ENCODE peak calls at places on chromosomes 13 and 19, in eight cellular contexts. One of them, this sample, is unnamed.

GRCh38 chr19:40398417-40399056 is 8.6 kb upstream of the HIPK4 start:
- DNase-seq in iPS DF 6.9: peak; percentile 82
- DNase-seq in A673: no peak
- DNase-seq in fibroblast of lung: peak; percentile 55
- DNase-seq in cardiac muscle cell: peak; percentile 38
- DNase-seq in Peyer's patch: peak; percentile 79
- DNase-seq in IMR-90: no peak
- DNase-seq in CD4-positive, alpha-beta T cell: peak; percentile 59
- DNase-seq in this sample: no peak

GRCh38 chr19:35555301-35556005 is 8.0 kb downstream of the ATP4A start:
- DNase-seq in iPS DF 6.9: no peak
- DNase-seq in A673: no peak
- DNase-seq in fibroblast of lung: peak; percentile 22
- DNase-seq in cardiac muscle cell: peak; percentile 23
- DNase-seq in Peyer's patch: no peak
- DNase-seq in IMR-90: peak; percentile 35
- DNase-seq in CD4-positive, alpha-beta T cell: no peak
- DNase-seq in this sample: peak; percentile 75

GRCh38 chr13:40547545-40548322 is 118.7 kb downstream of the FOXO1 start:
- DNase-seq in iPS DF 6.9: no peak
- DNase-seq in A673: no peak
- DNase-seq in fibroblast of lung: no peak
- DNase-seq in cardiac muscle cell: no peak
- DNase-seq in Peyer's patch: no peak
- DNase-seq in IMR-90: no peak
- DNase-seq in CD4-positive, alpha-beta T cell: no peak
- DNase-seq in this sample: no peak

GRCh38 chr13:43830481-43830873 is 43.7 kb upstream of the ENOX1 start:
- DNase-seq in iPS DF 6.9: no peak
- DNase-seq in A673: no peak
- DNase-seq in fibroblast of lung: peak; percentile 83
- DNase-seq in cardiac muscle cell: no peak
- DNase-seq in Peyer's patch: no peak
- DNase-seq in IMR-90: peak; percentile 79
- DNase-seq in CD4-positive, alpha-beta T cell: no peak
- DNase-seq in this sample: no peak

GRCh38 chr13:47146991-47147783 is 250.3 kb upstream of the HTR2A start:
- DNase-seq in iPS DF 6.9: no peak
- DNase-seq in A673: no peak
- DNase-seq in fibroblast of lung: no peak
- DNase-seq in cardiac muscle cell: no peak
- DNase-seq in Peyer's patch: no peak
- DNase-seq in IMR-90: no peak
- DNase-seq in CD4-positive, alpha-beta T cell: no peak
- DNase-seq in this sample: no peak

GRCh38 chr13:96899946-96900345 is 94.3 kb downstream of the OXGR1 start:
- DNase-seq in iPS DF 6.9: no peak
- DNase-seq in A673: no peak
- DNase-seq in fibroblast of lung: no peak
- DNase-seq in cardiac muscle cell: no peak
- DNase-seq in Peyer's patch: no peak
- DNase-seq in IMR-90: no peak
- DNase-seq in CD4-positive, alpha-beta T cell: no peak
- DNase-seq in this sample: no peak

GRCh38 chr13:72198042-72198441 is 331.0 kb upstream of the DACH1 start:
- DNase-seq in iPS DF 6.9: no peak
- DNase-seq in A673: no peak
- DNase-seq in fibroblast of lung: no peak
- DNase-seq in cardiac muscle cell: no peak
- DNase-seq in Peyer's patch: no peak
- DNase-seq in IMR-90: no peak
- DNase-seq in CD4-positive, alpha-beta T cell: no peak
- DNase-seq in this sample: no peak

GRCh38 chr19:34118879-34119748 is 53.2 kb upstream of the LSM14A start:
- DNase-seq in iPS DF 6.9: no peak
- DNase-seq in A673: peak; percentile 30
- DNase-seq in fibroblast of lung: no peak
- DNase-seq in cardiac muscle cell: no peak
- DNase-seq in Peyer's patch: no peak
- DNase-seq in IMR-90: no peak
- DNase-seq in CD4-positive, alpha-beta T cell: no peak
- DNase-seq in this sample: no peak

GRCh38 chr19:5017235-5017634 is 48.3 kb downstream of the KDM4B start:
- DNase-seq in iPS DF 6.9: no peak
- DNase-seq in A673: no peak
- DNase-seq in fibroblast of lung: no peak
- DNase-seq in cardiac muscle cell: no peak
- DNase-seq in Peyer's patch: no peak
- DNase-seq in IMR-90: no peak
- DNase-seq in CD4-positive, alpha-beta T cell: no peak
- DNase-seq in this sample: no peak

GRCh38 chr19:33630880-33631627 is 9.3 kb downstream of the CHST8 start:
- DNase-seq in iPS DF 6.9: no peak
- DNase-seq in A673: no peak
- DNase-seq in fibroblast of lung: no peak
- DNase-seq in cardiac muscle cell: no peak
- DNase-seq in Peyer's patch: no peak
- DNase-seq in IMR-90: no peak
- DNase-seq in CD4-positive, alpha-beta T cell: no peak
- DNase-seq in this sample: no peak

GRCh38 chr13:97423300-97424045 is 10.5 kb upstream of the RAP2A start:
- DNase-seq in iPS DF 6.9: no peak
- DNase-seq in A673: no peak
- DNase-seq in fibroblast of lung: no peak
- DNase-seq in cardiac muscle cell: no peak
- DNase-seq in Peyer's patch: no peak
- DNase-seq in IMR-90: no peak
- DNase-seq in CD4-positive, alpha-beta T cell: no peak
- DNase-seq in this sample: no peak

GRCh38 chr19:5673752-5674151 is 6.6 kb downstream of the MICOS13 start:
- DNase-seq in iPS DF 6.9: no peak
- DNase-seq in A673: no peak
- DNase-seq in fibroblast of lung: no peak
- DNase-seq in cardiac muscle cell: no peak
- DNase-seq in Peyer's patch: no peak
- DNase-seq in IMR-90: no peak
- DNase-seq in CD4-positive, alpha-beta T cell: no peak
- DNase-seq in this sample: no peak

GRCh38 chr19:35673121-35673804 is 6.9 kb downstream of the UPK1A start:
- DNase-seq in iPS DF 6.9: peak; percentile 37
- DNase-seq in A673: no peak
- DNase-seq in fibroblast of lung: peak; percentile 43
- DNase-seq in cardiac muscle cell: peak; percentile 38
- DNase-seq in Peyer's patch: no peak
- DNase-seq in IMR-90: peak; percentile 62
- DNase-seq in CD4-positive, alpha-beta T cell: no peak
- DNase-seq in this sample: no peak

GRCh38 chr13:97337985-97338384 is 96.0 kb upstream of the RAP2A start:
- DNase-seq in iPS DF 6.9: no peak
- DNase-seq in A673: no peak
- DNase-seq in fibroblast of lung: no peak
- DNase-seq in cardiac muscle cell: no peak
- DNase-seq in Peyer's patch: no peak
- DNase-seq in IMR-90: no peak
- DNase-seq in CD4-positive, alpha-beta T cell: no peak
- DNase-seq in this sample: no peak

GRCh38 chr13:93344048-93344447 is 117.4 kb downstream of the GPC6 start:
- DNase-seq in iPS DF 6.9: no peak
- DNase-seq in A673: no peak
- DNase-seq in fibroblast of lung: no peak
- DNase-seq in cardiac muscle cell: no peak
- DNase-seq in Peyer's patch: no peak
- DNase-seq in IMR-90: no peak
- DNase-seq in CD4-positive, alpha-beta T cell: no peak
- DNase-seq in this sample: peak; percentile 62

GRCh38 chr13:99666146-99666805 is 165.0 kb downstream of the TM9SF2 start:
- DNase-seq in iPS DF 6.9: no peak
- DNase-seq in A673: no peak
- DNase-seq in fibroblast of lung: no peak
- DNase-seq in cardiac muscle cell: no peak
- DNase-seq in Peyer's patch: no peak
- DNase-seq in IMR-90: no peak
- DNase-seq in CD4-positive, alpha-beta T cell: no peak
- DNase-seq in this sample: no peak

GRCh38 chr19:34084396-34085145 is 87.7 kb upstream of the LSM14A start:
- DNase-seq in iPS DF 6.9: no peak
- DNase-seq in A673: no peak
- DNase-seq in fibroblast of lung: no peak
- DNase-seq in cardiac muscle cell: no peak
- DNase-seq in Peyer's patch: no peak
- DNase-seq in IMR-90: no peak
- DNase-seq in CD4-positive, alpha-beta T cell: no peak
- DNase-seq in this sample: no peak

GRCh38 chr19:54164369-54165068 is 5.0 kb upstream of the LENG1 start:
- DNase-seq in iPS DF 6.9: no peak
- DNase-seq in A673: peak; percentile 26
- DNase-seq in fibroblast of lung: peak; percentile 60
- DNase-seq in cardiac muscle cell: peak; percentile 70
- DNase-seq in Peyer's patch: peak; percentile 96
- DNase-seq in IMR-90: peak; percentile 22
- DNase-seq in CD4-positive, alpha-beta T cell: peak; percentile 33
- DNase-seq in this sample: no peak

GRCh38 chr19:27767234-27767633 is 1445.7 kb downstream of the UQCRFS1 start:
- DNase-seq in iPS DF 6.9: no peak
- DNase-seq in A673: no peak
- DNase-seq in fibroblast of lung: no peak
- DNase-seq in cardiac muscle cell: no peak
- DNase-seq in Peyer's patch: no peak
- DNase-seq in IMR-90: no peak
- DNase-seq in CD4-positive, alpha-beta T cell: no peak
- DNase-seq in this sample: no peak

GRCh38 chr13:79870123-79870522 is 389.2 kb downstream of the NDFIP2 start:
- DNase-seq in iPS DF 6.9: no peak
- DNase-seq in A673: no peak
- DNase-seq in fibroblast of lung: peak; percentile 36
- DNase-seq in cardiac muscle cell: no peak
- DNase-seq in Peyer's patch: no peak
- DNase-seq in IMR-90: peak; percentile 28
- DNase-seq in CD4-positive, alpha-beta T cell: no peak
- DNase-seq in this sample: no peak

GRCh38 chr19:14901675-14902260 is 15.8 kb upstream of the OR7A17 start:
- DNase-seq in iPS DF 6.9: no peak
- DNase-seq in A673: no peak
- DNase-seq in fibroblast of lung: no peak
- DNase-seq in cardiac muscle cell: no peak
- DNase-seq in Peyer's patch: no peak
- DNase-seq in IMR-90: no peak
- DNase-seq in CD4-positive, alpha-beta T cell: no peak
- DNase-seq in this sample: no peak
- H3K27me3 ChIP-seq in iPS DF 6.9: no peaks in the 10 kb centered on the region
- H3K27me3 ChIP-seq in A673: peaks cover 53% of the 10 kb centered on the region
- H3K27me3 ChIP-seq in fibroblast of lung: no peaks in the 10 kb centered on the region
- H3K27me3 ChIP-seq in cardiac muscle cell: no peaks in the 10 kb centered on the region
- H3K27me3 ChIP-seq in Peyer's patch: no peaks in the 10 kb centered on the region
- H3K27me3 ChIP-seq in IMR-90: no peaks in the 10 kb centered on the region
- H3K27me3 ChIP-seq in CD4-positive, alpha-beta T cell: peaks cover 38% of the 10 kb centered on the region
- H3K27me3 ChIP-seq in this sample: peaks cover 59% of the 10 kb centered on the region

GRCh38 chr19:1622541-1622940 is 17.3 kb upstream of the UQCR11 start:
- DNase-seq in iPS DF 6.9: no peak
- DNase-seq in A673: no peak
- DNase-seq in fibroblast of lung: no peak
- DNase-seq in cardiac muscle cell: no peak
- DNase-seq in Peyer's patch: no peak
- DNase-seq in IMR-90: no peak
- DNase-seq in CD4-positive, alpha-beta T cell: no peak
- DNase-seq in this sample: no peak
- H3K27me3 ChIP-seq in iPS DF 6.9: no peaks in the 10 kb centered on the region
- H3K27me3 ChIP-seq in A673: no peaks in the 10 kb centered on the region
- H3K27me3 ChIP-seq in fibroblast of lung: no peaks in the 10 kb centered on the region
- H3K27me3 ChIP-seq in cardiac muscle cell: no peaks in the 10 kb centered on the region
- H3K27me3 ChIP-seq in Peyer's patch: no peaks in the 10 kb centered on the region
- H3K27me3 ChIP-seq in IMR-90: no peaks in the 10 kb centered on the region
- H3K27me3 ChIP-seq in CD4-positive, alpha-beta T cell: no peaks in the 10 kb centered on the region
- H3K27me3 ChIP-seq in this sample: no peaks in the 10 kb centered on the region

GRCh38 chr13:110125613-110126272 is 181.2 kb downstream of the COL4A1 start:
- DNase-seq in iPS DF 6.9: no peak
- DNase-seq in A673: no peak
- DNase-seq in fibroblast of lung: no peak
- DNase-seq in cardiac muscle cell: no peak
- DNase-seq in Peyer's patch: no peak
- DNase-seq in IMR-90: no peak
- DNase-seq in CD4-positive, alpha-beta T cell: no peak
- DNase-seq in this sample: no peak
- H3K27me3 ChIP-seq in iPS DF 6.9: no peaks in the 10 kb centered on the region
- H3K27me3 ChIP-seq in A673: peaks cover 2% of the 10 kb centered on the region
- H3K27me3 ChIP-seq in fibroblast of lung: no peaks in the 10 kb centered on the region
- H3K27me3 ChIP-seq in cardiac muscle cell: no peaks in the 10 kb centered on the region
- H3K27me3 ChIP-seq in Peyer's patch: no peaks in the 10 kb centered on the region
- H3K27me3 ChIP-seq in IMR-90: no peaks in the 10 kb centered on the region
- H3K27me3 ChIP-seq in CD4-positive, alpha-beta T cell: no peaks in the 10 kb centered on the region
- H3K27me3 ChIP-seq in this sample: no peaks in the 10 kb centered on the region

GRCh38 chr13:24742986-24743385 is 21.0 kb upstream of the RNF17 start:
- DNase-seq in iPS DF 6.9: no peak
- DNase-seq in A673: no peak
- DNase-seq in fibroblast of lung: no peak
- DNase-seq in cardiac muscle cell: no peak
- DNase-seq in Peyer's patch: no peak
- DNase-seq in IMR-90: no peak
- DNase-seq in CD4-positive, alpha-beta T cell: no peak
- DNase-seq in this sample: no peak

GRCh38 chr13:24745861-24746617 is 17.9 kb upstream of the RNF17 start:
- DNase-seq in iPS DF 6.9: no peak
- DNase-seq in A673: no peak
- DNase-seq in fibroblast of lung: peak; percentile 1
- DNase-seq in cardiac muscle cell: no peak
- DNase-seq in Peyer's patch: no peak
- DNase-seq in IMR-90: no peak
- DNase-seq in CD4-positive, alpha-beta T cell: no peak
- DNase-seq in this sample: no peak

GRCh38 chr13:24745516-24745860 is 18.5 kb upstream of the RNF17 start:
- DNase-seq in iPS DF 6.9: no peak
- DNase-seq in A673: no peak
- DNase-seq in fibroblast of lung: no peak
- DNase-seq in cardiac muscle cell: no peak
- DNase-seq in Peyer's patch: no peak
- DNase-seq in IMR-90: no peak
- DNase-seq in CD4-positive, alpha-beta T cell: no peak
- DNase-seq in this sample: no peak

GRCh38 chr13:24742294-24742693 is 21.7 kb upstream of the RNF17 start:
- DNase-seq in iPS DF 6.9: no peak
- DNase-seq in A673: peak; percentile 69
- DNase-seq in fibroblast of lung: peak; percentile 2
- DNase-seq in cardiac muscle cell: no peak
- DNase-seq in Peyer's patch: no peak
- DNase-seq in IMR-90: no peak
- DNase-seq in CD4-positive, alpha-beta T cell: no peak
- DNase-seq in this sample: peak; percentile 44

DNA sequence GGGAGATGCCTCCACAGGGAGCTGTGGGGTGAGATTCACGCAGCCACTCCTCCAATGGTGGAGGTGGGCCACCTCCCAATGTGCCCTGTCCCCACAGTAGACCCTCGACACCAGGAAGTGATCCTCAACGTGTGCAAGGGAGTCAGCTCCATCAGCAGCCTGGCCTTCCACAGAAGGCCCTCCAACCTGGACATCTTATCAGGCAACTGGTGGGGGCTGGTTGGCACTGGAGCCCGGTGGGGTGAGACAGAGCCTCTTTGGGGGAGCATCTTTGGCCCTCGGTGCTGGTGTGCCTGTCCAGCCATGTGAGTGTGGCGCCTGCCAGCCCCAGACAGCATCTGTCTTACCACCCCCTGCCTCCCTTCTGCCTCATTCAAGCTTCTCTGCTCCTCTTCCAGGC is 19.7 kb upstream of the RNF17 start:
- DNase-seq in iPS DF 6.9: no peak
- DNase-seq in A673: no peak
- DNase-seq in fibroblast of lung: no peak
- DNase-seq in cardiac muscle cell: no peak
- DNase-seq in Peyer's patch: no peak
- DNase-seq in IMR-90: no peak
- DNase-seq in CD4-positive, alpha-beta T cell: no peak
- DNase-seq in this sample: no peak
- H3K27me3 ChIP-seq in iPS DF 6.9: peaks cover 45% of the 10 kb centered on the region
- H3K27me3 ChIP-seq in A673: peaks cover 43% of the 10 kb centered on the region
- H3K27me3 ChIP-seq in fibroblast of lung: peaks cover 10% of the 10 kb centered on the region
- H3K27me3 ChIP-seq in cardiac muscle cell: peaks cover 67% of the 10 kb centered on the region
- H3K27me3 ChIP-seq in Peyer's patch: peaks cover 5% of the 10 kb centered on the region
- H3K27me3 ChIP-seq in IMR-90: peaks cover 36% of the 10 kb centered on the region
- H3K27me3 ChIP-seq in CD4-positive, alpha-beta T cell: peaks cover 25% of the 10 kb centered on the region
- H3K27me3 ChIP-seq in this sample: no peaks in the 10 kb centered on the region

This sample was measured in WERI-Rb-1.